ENCODE peak calls at places on chromosome 21, in five cellular contexts. S is GM23248, D is adrenal gland, H is lower lobe of right lung, V is transverse colon. Y is an unnamed sample. For H3K4me1, the result is how much of the 10 kb centered on the place peaks cover.

GRCh38 chr21:43206231-43207042 is 37.6 kb downstream of the CRYAA start:
- DNase-seq in S (no peak), D (no peak), H (no peak), V (no peak), Y (peak)

GRCh38 chr21:25515484-25516405 is 91.5 kb downstream of the MRPL39 start:
- DNase-seq in S (no peak), D (no peak), H (no peak), V (no peak), Y (no peak)

GRCh38 chr21:22575165-22575584 is 1577.0 kb downstream of the NCAM2 start:
- DNase-seq in S (no peak), D (no peak), H (no peak), V (no peak), Y (no peak)

GRCh38 chr21:46188226-46189212 is 4.3 kb upstream of the SPATC1L start:
- DNase-seq in S (peak), D (peak), H (no peak), V (no peak), Y (peak)

GRCh38 chr21:43289966-43290365 is 121.2 kb downstream of the CRYAA start:
- DNase-seq in S (no peak), D (no peak), H (peak), V (no peak), Y (peak)

GRCh38 chr21:23543334-23543733 is 2063.9 kb downstream of the MRPL39 start:
- DNase-seq in S (no peak), D (peak), H (no peak), V (no peak), Y (no peak)

GRCh38 chr21:26212220-26212619 is 41.6 kb upstream of the APP start:
- DNase-seq in S (no peak), D (no peak), H (no peak), V (no peak), Y (no peak)

GRCh38 chr21:31161157-31161556 is 122.9 kb upstream of the KRTAP19-8 start:
- DNase-seq in S (peak), D (no peak), H (no peak), V (no peak), Y (no peak)

GRCh38 chr21:31752967-31753366 is 21.0 kb upstream of the SCAF4 start:
- DNase-seq in S (no peak), D (no peak), H (no peak), V (no peak), Y (no peak)

GRCh38 chr21:39966786-39967185 is 99.5 kb downstream of the PCP4 start:
- DNase-seq in S (no peak), D (no peak), H (no peak), V (no peak), Y (no peak)

GRCh38 chr21:25191141-25191540 is 416.1 kb downstream of the MRPL39 start:
- DNase-seq in S (no peak), D (no peak), H (no peak), V (no peak), Y (no peak)

GRCh38 chr21:25298512-25299491 is 308.5 kb downstream of the MRPL39 start:
- DNase-seq in S (no peak), D (no peak), H (no peak), V (no peak), Y (no peak)

GRCh38 chr21:40577285-40578043 is 269.5 kb downstream of the DSCAM start:
- DNase-seq in S (no peak), D (no peak), H (no peak), V (no peak), Y (no peak)

GRCh38 chr21:31675960-31676359 is 16.5 kb downstream of the SOD1 start:
- DNase-seq in S (no peak), D (no peak), H (no peak), V (no peak), Y (no peak)

GRCh38 chr21:45932922-45933502 is 48.6 kb upstream of the COL6A1 start:
- DNase-seq in S (no peak), D (no peak), H (no peak), V (no peak), Y (no peak)

GRCh38 chr21:40531421-40531820 is 315.5 kb downstream of the DSCAM start:
- DNase-seq in S (no peak), D (no peak), H (no peak), V (no peak), Y (no peak)

GRCh38 chr21:44927587-44928461 is 7.1 kb upstream of the ITGB2 start:
- DNase-seq in S (peak), D (no peak), H (peak), V (peak), Y (peak)
- H3K4me3 ChIP-seq in S (peak), D (no peak), H (peak), V (peak), Y (no peak)

GRCh38 chr21:16315223-16315622 is 585.4 kb downstream of the USP25 start:
- DNase-seq in S (no peak), D (no peak), H (no peak), V (no peak), Y (no peak)
- H3K27ac ChIP-seq in S (no peak), D (no peak), H (no peak), V (no peak), Y (no peak)

GRCh38 chr21:34875830-34876229 is 173.3 kb downstream of the RUNX1 start:
- DNase-seq in S (no peak), D (no peak), H (no peak), V (no peak), Y (no peak)
- H3K4me1 ChIP-seq in S (half or more), D (under half), H (half or more), V (under half), Y (under half)

GRCh38 chr21:38459490-38459889 is 38.8 kb downstream of the ERG start:
- DNase-seq in S (no peak), D (no peak), H (no peak), V (no peak), Y (no peak)
- H3K4me3 ChIP-seq in S (no peak), D (no peak), H (no peak), V (no peak), Y (no peak)

DNA sequence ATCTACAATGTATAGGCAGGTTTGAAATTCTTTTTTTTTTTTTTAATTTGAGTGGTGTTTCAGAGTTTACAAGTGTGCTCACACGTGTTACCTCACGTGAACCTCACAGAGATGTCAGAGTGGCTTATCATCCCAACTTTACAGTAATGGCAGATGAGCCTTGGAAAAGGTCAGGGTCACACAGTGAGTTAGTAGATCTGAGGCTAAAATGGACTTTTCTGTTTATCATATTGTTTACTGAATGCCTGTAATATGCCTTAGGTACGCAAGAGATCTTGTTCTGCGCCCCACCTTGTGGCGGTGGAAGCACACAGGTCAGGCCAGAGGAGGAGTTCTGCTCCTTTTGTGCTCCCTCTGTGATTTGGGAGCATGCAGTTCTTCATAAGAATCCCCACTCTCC is 80.0 kb downstream of the DYRK1A start:
- DNase-seq in S (no peak), D (peak), H (no peak), V (no peak), Y (no peak)
- H3K27ac ChIP-seq in S (no peak), D (peak), H (no peak), V (no peak), Y (no peak)

DNA sequence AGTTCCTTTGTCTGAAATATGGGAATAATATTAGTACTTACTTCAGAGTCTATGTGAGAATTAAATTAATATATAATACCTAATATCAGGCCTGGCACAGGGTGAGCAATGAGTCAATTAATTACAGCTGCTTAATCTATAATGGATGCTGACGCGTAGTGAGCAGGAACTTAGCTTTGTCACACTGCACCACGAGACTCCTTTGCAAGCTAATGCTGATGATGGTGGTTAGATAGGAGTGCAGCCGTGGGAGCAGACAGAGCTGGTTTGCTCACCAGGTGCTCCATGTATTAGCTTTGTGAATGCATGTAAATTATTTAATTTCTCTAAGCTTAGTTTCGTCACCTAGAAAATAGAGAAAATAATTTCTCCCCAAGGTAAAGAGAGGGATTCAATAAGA is 35.1 kb downstream of the KCNJ15 start:
- DNase-seq in S (no peak), D (no peak), H (no peak), V (no peak), Y (no peak)
- H3K4me1 ChIP-seq in S (half or more), D (under half), H (half or more), V (under half), Y (under half)

GRCh38 chr21:28111151-28111619 is 881.5 kb downstream of the LTN1 start:
- DNase-seq in S (peak), D (peak), H (no peak), V (peak), Y (peak)
- H3K4me3 ChIP-seq in S (peak), D (no peak), H (no peak), V (no peak), Y (peak)

GRCh38 chr21:33937931-33938339 is 22.3 kb upstream of the ATP5PO start:
- DNase-seq in S (no peak), D (no peak), H (no peak), V (no peak), Y (no peak)

GRCh38 chr21:33938381-33938780 is 22.8 kb upstream of the ATP5PO start:
- DNase-seq in S (no peak), D (no peak), H (no peak), V (no peak), Y (no peak)

GRCh38 chr21:33937146-33937545 is 21.5 kb upstream of the ATP5PO start:
- DNase-seq in S (no peak), D (no peak), H (no peak), V (no peak), Y (no peak)

GRCh38 chr21:33939224-33939623 is 23.6 kb upstream of the ATP5PO start:
- DNase-seq in S (no peak), D (no peak), H (no peak), V (no peak), Y (no peak)

DNA sequence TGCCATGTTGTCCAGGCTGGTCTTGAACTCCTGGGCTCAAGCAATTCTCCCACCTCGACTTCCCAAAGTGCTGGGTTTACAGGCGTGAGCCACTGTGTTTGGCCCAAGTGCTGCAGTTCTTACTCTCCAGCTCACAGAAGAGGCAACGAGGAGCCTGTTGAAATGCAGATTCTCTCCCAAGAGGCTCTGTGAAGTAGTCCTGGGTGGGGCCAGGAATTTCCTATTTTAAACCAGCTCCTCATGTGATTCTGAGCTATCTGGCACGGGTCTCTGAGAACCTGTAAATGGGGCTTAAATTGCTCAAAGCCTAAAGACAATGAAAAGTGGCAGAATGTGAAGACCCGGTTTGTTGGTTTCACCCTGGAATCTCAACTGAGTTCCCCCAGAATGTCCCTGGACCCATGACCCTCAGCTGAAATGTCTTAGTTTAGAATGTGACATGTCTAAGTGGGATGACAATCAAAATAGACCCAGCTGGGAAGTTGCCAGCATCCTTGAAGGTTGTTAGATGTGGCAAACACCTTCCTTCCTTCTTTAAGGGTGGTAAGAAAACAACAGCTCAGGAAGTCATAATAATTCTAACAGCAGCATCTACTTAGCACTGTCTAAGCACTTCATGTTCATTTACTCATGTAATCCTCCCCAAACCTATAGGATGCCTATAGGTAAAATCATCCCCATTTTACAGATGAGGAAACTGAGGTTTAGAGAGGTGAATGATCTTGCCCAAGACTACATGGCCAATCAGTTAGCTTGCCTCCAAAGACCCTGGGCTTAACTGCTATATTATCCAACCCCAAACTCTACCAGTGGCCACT is 20.8 kb upstream of the ATP5PO start:
- DNase-seq in S (peak), D (no peak), H (no peak), V (no peak), Y (no peak)
- H3K27ac ChIP-seq in S (no peak), D (no peak), H (peak), V (no peak), Y (peak)

DNA sequence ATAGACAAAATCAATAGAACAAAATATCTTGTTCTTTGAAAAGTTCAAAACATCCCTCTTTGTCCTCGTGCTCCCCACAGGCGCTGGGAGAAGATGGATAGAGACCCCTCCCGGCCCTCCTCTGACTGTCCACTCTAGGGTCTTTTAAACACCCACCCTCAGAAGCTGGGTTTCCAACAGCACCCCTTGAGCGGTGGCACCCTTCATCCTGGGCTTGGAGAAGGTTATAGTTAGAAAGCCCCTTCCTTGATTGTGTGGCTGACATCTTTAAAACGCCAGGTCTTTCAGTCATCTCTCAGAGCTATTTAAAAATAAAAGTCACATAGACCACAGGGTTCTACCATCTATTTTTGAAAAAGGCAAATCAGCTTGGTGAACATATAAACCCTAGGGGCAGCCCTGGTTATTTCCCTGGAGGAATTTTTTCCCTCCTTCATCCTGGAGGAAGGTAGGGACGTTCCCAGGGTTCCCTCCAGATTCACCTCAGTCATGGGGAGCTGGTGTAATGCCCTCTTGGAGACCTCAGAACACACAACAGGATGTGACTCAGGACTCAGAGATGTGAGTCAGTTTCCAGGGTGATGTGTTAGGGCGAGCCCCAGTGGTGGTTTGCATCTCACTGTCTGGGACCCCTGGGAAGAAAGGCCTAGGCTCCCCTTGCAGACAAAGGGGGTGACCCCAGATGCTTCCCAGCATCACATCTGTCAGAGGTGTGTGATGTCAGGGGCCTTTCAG is 138.5 kb downstream of the CLIC6 start:
- DNase-seq in S (peak), D (peak), H (no peak), V (no peak), Y (no peak)
- H3K4me1 ChIP-seq in S (half or more), D (under half), H (under half), V (under half), Y (under half)

GRCh38 chr21:41763996-41764395 is 2.9 kb downstream of the RIPK4 start:
- DNase-seq in S (no peak), D (no peak), H (no peak), V (no peak), Y (no peak)
- H3K4me3 ChIP-seq in S (no peak), D (no peak), H (no peak), V (no peak), Y (no peak)

Y was measured in right cardiac atrium.